ENCODE peak calls at places on chromosomes 13 and 19, in four cellular contexts. E is Karpas-422, O is HCT116, R is thoracic aorta. G is an unnamed sample.

GRCh38 chr19:33054623-33055022 is 10.1 kb downstream of the RHPN2 start:
- DNase-seq in O (peak; percentile 74), R (no peak), E (no peak), G (no peak)

GRCh38 chr19:2974342-2974932 is 2.9 kb upstream of the TLE6 start:
- DNase-seq in R (no peak), O (no peak), E (no peak), G (no peak)

GRCh38 chr19:7934766-7935165 is 8.7 kb downstream of the TIMM44 start:
- DNase-seq in O (no peak), E (no peak), R (no peak), G (no peak)

GRCh38 chr13:45337395-45337794 is 3.6 kb downstream of the TPT1 start:
- DNase-seq in R (no peak), E (peak; percentile 29), O (no peak), G (no peak)

GRCh38 chr13:79385694-79386093 is 20.4 kb downstream of the RBM26 start:
- DNase-seq in E (no peak), O (no peak), R (no peak), G (no peak)

GRCh38 chr13:51769455-51770127 is 34.4 kb downstream of the DHRS12 start:
- DNase-seq in R (no peak), O (no peak), E (no peak), G (no peak)

GRCh38 chr19:2449019-2449418 is 7.7 kb downstream of the LMNB2 start:
- DNase-seq in O (no peak), R (no peak), E (no peak), G (no peak)

GRCh38 chr13:21957833-21958232 is 287.0 kb downstream of the FGF9 start:
- DNase-seq in R (no peak), E (no peak), O (no peak), G (no peak)

GRCh38 chr19:16375157-16375935 is 50.7 kb downstream of the KLF2 start:
- DNase-seq in O (no peak), R (no peak), E (no peak), G (no peak)

GRCh38 chr13:45950343-45950995 is 98.9 kb upstream of the SIAH3 start:
- DNase-seq in O (no peak), R (no peak), E (no peak), G (no peak)